ENCODE peak calls at places on chromosomes 3 and 15, in seven cellular contexts. D is DMS153; C is effector CD4-positive, alpha-beta T cell; G is renal cortical epithelial cell; X is A673; S is left ventricle myocardium inferior; I is GM23338. Q is an unnamed sample.

GRCh38 chr3:163936557-163936956 is 1141.7 kb downstream of the SI start:
- DNase-seq in D (no peak), C (no peak), G (no peak), X (no peak), S (no peak), I (no peak), Q (no peak)

GRCh38 chr15:80780416-80781221 is 1.4 kb downstream of the CEMIP start:
- DNase-seq in D (no peak), C (no peak), G (no peak), X (peak; percentile 38), S (peak; percentile 53), I (peak; percentile 89), Q (no peak)

GRCh38 chr15:85010114-85010471 is 28.4 kb downstream of the PDE8A start:
- DNase-seq in D (no peak), C (no peak), G (no peak), X (peak; percentile 15), S (no peak), I (no peak), Q (no peak)

GRCh38 chr15:58666957-58667356 is 82.5 kb downstream of the ADAM10 start:
- DNase-seq in D (no peak), C (no peak), G (peak; percentile 47), X (no peak), S (no peak), I (peak; percentile 48), Q (no peak)

GRCh38 chr3:99562138-99562537 is 76.3 kb upstream of the COL8A1 start:
- DNase-seq in D (no peak), C (no peak), G (peak; percentile 41), X (peak; percentile 34), S (no peak), I (peak; percentile 60), Q (no peak)

GRCh38 chr3:47542614-47543173 is 29.2 kb upstream of the ELP6 start:
- DNase-seq in D (no peak), C (no peak), G (no peak), X (peak; percentile 13), S (no peak), I (no peak), Q (no peak)

GRCh38 chr3:46213201-46213600 is 5.1 kb upstream of the CCR1 start:
- DNase-seq in D (no peak), C (no peak), G (no peak), X (no peak), S (no peak), I (no peak), Q (no peak)

GRCh38 chr3:4852780-4853748 is 126.2 kb upstream of the BHLHE40 start:
- DNase-seq in D (no peak), C (no peak), G (peak; percentile 62), X (no peak), S (no peak), I (no peak), Q (no peak)

Q was measured in activated B cell treated with CpG ODN at 0.5 μM for 24 hours.